ENCODE peak calls at places on chromosomes 1 and 21, in six cellular contexts. U is psoas muscle, P is HepG2, I is ovary, B is right atrium auricular region, F is uterus. K is an unnamed sample.

GRCh38 chr21:39612233-39613028 is at the start of gene B3GALT5:
- DNase-seq in I (peak; percentile 36), P (no peak), B (no peak), F (no peak), U (no peak), K (no peak)

GRCh38 chr1:28915036-28915895 is 897 bp downstream of the EPB41 start:
- DNase-seq in B (no peak), F (peak; percentile 28), U (no peak), I (peak; percentile 31), P (peak; percentile 45), K (no peak)

GRCh38 chr1:43512133-43512532 is 18.6 kb upstream of the PTPRF start:
- DNase-seq in B (no peak), P (no peak), F (no peak), U (no peak), I (no peak), K (no peak)

GRCh38 chr1:54161495-54162168 is 8.8 kb upstream of the CDCP2 start:
- DNase-seq in U (no peak), B (no peak), F (no peak), P (no peak), I (no peak), K (no peak)

GRCh38 chr1:89781494-89782126 is 39.2 kb upstream of the LRRC8D start:
- DNase-seq in U (no peak), P (no peak), F (no peak), I (no peak), B (no peak), K (no peak)

GRCh38 chr1:114832057-114832456 is 22.6 kb upstream of the SYCP1 start:
- DNase-seq in U (no peak), P (no peak), B (no peak), I (no peak), F (no peak), K (no peak)

GRCh38 chr1:226404904-226405222 is 3.0 kb downstream of the PARP1 start:
- DNase-seq in I (no peak), P (no peak), U (no peak), B (no peak), F (no peak), K (no peak)

GRCh38 chr1:43274125-43274803 is 4.5 kb downstream of the TMEM125 start:
- DNase-seq in I (no peak), B (no peak), F (no peak), P (no peak), U (no peak), K (peak; percentile 64)

GRCh38 chr1:2208309-2209239 is 14.0 kb upstream of the FAAP20 start:
- DNase-seq in U (peak; percentile 59), P (peak; percentile 93), I (peak; percentile 74), F (peak; percentile 76), B (peak; percentile 89), K (peak; percentile 98)

GRCh38 chr1:3819626-3820245 is 23.4 kb upstream of the LRRC47 start:
- DNase-seq in U (no peak), F (no peak), P (no peak), B (no peak), I (no peak), K (no peak)

GRCh38 chr1:28266920-28267322 is 7.6 kb downstream of the SESN2 start:
- DNase-seq in P (no peak), B (no peak), U (no peak), F (no peak), I (peak; percentile 54), K (no peak)

GRCh38 chr21:43867332-43867703 is 2.3 kb downstream of the AGPAT3 start:
- DNase-seq in P (no peak), B (no peak), F (no peak), I (no peak), U (no peak), K (no peak)

GRCh38 chr1:220473440-220473839 is 54.5 kb upstream of the MARK1 start:
- DNase-seq in I (no peak), B (no peak), P (no peak), U (no peak), F (no peak), K (no peak)

GRCh38 chr1:231162300-231162969 is 577 bp downstream of the TRIM67 start:
- DNase-seq in B (no peak), U (peak; percentile 29), F (no peak), I (peak; percentile 11), P (peak; percentile 5), K (no peak)

GRCh38 chr1:223653015-223653414 is 12.5 kb downstream of the CAPN8 start:
- DNase-seq in U (no peak), B (no peak), I (no peak), P (no peak), F (no peak), K (no peak)

GRCh38 chr1:207902566-207902965 is 8.4 kb downstream of the CD34 start:
- DNase-seq in B (no peak), F (no peak), P (no peak), I (no peak), U (no peak), K (no peak)

GRCh38 chr21:43369124-43369523 is 57.8 kb downstream of the SIK1 start:
- DNase-seq in I (no peak), U (peak; percentile 54), B (no peak), P (peak; percentile 31), F (no peak), K (no peak)

GRCh38 chr1:62917805-62918204 is 133.9 kb downstream of the ATG4C start:
- DNase-seq in U (no peak), P (no peak), I (no peak), F (no peak), B (no peak), K (no peak)

GRCh38 chr1:7339014-7339413 is 432.1 kb upstream of the VAMP3 start:
- DNase-seq in F (no peak), P (no peak), B (no peak), U (no peak), I (no peak), K (no peak)

GRCh38 chr1:233543338-233544255 is 70.3 kb upstream of the KCNK1 start:
- DNase-seq in I (peak; percentile 61), P (peak; percentile 2), B (no peak), U (peak; percentile 21), F (peak; percentile 67), K (no peak)

GRCh38 chr21:31042080-31042464 is 3.8 kb upstream of the KRTAP19-8 start:
- DNase-seq in P (no peak), B (no peak), I (no peak), F (no peak), U (no peak), K (no peak)

GRCh38 chr1:234601217-234602017 is 8.6 kb downstream of the IRF2BP2 start:
- DNase-seq in F (no peak), I (no peak), B (peak; percentile 56), U (no peak), P (peak; percentile 64), K (no peak)

DNA sequence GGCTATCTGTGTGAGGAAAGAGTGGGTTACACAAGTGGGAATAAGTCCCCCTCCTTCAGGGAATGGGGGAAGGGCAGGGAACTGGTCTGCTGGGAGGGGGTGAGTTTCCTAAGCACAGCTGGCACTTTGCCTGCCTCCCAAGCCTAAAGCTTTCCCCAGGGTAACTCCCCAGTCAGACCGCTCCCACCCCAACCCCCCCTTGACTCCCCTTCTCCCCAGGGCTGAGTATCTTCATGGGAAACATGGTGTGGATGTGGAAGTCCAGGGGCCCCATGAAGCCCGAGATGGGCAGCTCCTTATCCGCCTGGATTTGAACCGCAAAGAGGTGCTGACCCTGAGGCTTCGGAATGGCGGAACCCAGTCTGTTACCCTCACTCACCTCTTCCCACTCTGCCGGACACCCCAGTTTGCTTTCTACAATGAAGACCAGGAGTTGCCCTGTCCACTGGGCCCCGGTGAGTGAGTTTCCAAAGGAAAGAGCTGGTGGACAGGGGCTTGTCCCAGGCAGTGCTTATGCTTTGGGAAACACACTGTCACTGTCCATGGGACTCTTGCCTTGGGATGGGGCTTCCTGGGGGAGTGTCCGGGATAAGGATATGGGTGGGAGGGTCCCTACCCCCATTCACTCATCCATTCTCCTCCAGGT is 14.9 kb downstream of the MOV10 start:
- DNase-seq in P (no peak), B (peak; percentile 44), U (no peak), F (no peak), I (no peak), K (no peak)
- H3K27ac ChIP-seq in P (no peak overlapping the region), B (no peak overlapping the region), U (no peak overlapping the region), F (no peak overlapping the region), I (no peak overlapping the region), K (peak overlapping the region; percentile 44)

DNA sequence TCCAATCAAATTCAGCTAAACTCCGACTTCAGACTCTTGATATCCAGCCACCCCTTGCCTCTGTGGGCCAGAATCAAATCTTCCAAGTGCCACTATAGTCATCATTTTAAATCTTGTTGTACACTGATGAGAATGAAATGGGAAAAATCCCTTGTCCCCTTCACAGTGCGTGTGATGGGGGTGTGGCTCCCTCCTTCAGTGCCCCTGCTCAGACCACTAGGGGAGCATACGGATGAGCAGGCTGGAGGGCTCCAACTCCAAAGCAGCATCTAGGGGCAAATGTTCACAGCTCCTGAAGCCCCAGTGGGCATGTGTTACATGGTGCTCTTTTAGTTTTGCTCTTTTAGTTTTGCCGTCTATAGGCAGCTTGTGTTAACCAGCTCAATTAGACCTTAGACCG is 35.4 kb upstream of the HSD3B1 start:
- DNase-seq in U (no peak), P (no peak), F (no peak), B (no peak), I (no peak), K (no peak)
- TF ChIP-seq CTCF in U (no peak), P (no peak), F (no peak), B (no peak), I (no peak), K (no peak)

GRCh38 chr1:61133048-61134019 is 51.0 kb downstream of the NFIA start:
- DNase-seq in P (no peak), F (no peak), I (no peak), B (no peak), U (no peak), K (no peak)
- H3K4me3 ChIP-seq in P (no peak overlapping the region), F (no peak overlapping the region), I (no peak overlapping the region), B (no peak overlapping the region), U (peak overlapping the region; percentile 35), K (peak overlapping the region; percentile 37)

GRCh38 chr1:209800984-209801834 is 4.7 kb downstream of the IRF6 start:
- DNase-seq in B (no peak), I (no peak), P (no peak), F (peak; percentile 64), U (peak; percentile 58), K (no peak)

GRCh38 chr1:209802117-209802779 is 3.7 kb downstream of the IRF6 start:
- DNase-seq in I (no peak), P (no peak), U (no peak), F (no peak), B (no peak), K (no peak)

GRCh38 chr1:209796733-209797025 is 9.3 kb downstream of the IRF6 start:
- DNase-seq in P (no peak), B (no peak), I (no peak), F (no peak), U (no peak), K (no peak)

GRCh38 chr1:209802780-209803152 is 3.2 kb downstream of the IRF6 start:
- DNase-seq in P (no peak), U (no peak), I (no peak), B (no peak), F (no peak), K (no peak)

DNA sequence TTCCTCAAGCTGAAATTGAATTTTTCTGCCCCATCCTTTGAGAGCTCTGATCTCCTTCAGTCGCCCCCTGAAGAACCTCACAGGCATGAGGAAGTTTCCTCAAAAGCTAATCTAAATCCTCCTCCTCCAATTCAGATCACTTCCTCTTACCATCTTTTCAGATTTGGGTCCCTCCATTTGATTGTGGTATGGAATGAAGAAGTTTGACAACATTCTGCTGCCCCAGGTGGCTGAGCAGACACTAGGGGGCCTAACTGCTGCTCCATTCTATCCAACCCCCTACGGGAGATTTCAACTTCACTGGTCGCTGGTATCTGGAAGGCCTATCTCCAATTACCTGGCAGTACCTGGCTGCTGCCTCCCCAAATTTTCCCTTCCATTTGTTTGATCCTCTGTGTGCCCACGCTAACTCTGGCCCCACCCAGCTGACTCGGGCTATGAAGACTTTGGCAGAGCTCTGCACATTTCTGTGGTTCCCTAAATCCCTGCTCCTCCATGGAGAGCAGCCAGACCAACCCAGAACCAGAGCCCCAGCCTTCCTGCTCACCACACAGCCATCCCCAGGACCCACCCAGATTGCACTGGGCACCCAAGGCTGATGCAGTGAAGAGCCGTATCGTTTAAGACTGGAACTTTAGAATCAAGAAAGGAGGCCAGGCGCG is 7.8 kb downstream of the IRF6 start:
- DNase-seq in B (no peak), I (no peak), F (no peak), U (no peak), P (no peak), K (no peak)
- H3K27ac ChIP-seq in B (no peak overlapping the region), I (no peak overlapping the region), F (no peak overlapping the region), U (no peak overlapping the region), P (no peak overlapping the region), K (no peak overlapping the region)